ENCODE peak calls at places on chromosomes 3 and 15, in five cellular contexts. W is NT2/D1, R is H1, N is GM12878, J is HepG2. X is an unnamed sample.

GRCh38 chr3:112531358-112531781 is 30.4 kb downstream of the ATG3 start:
- DNase-seq in J (peak), N (no peak), R (no peak), W (no peak), X (no peak)

GRCh38 chr15:33084661-33085060 is 109.9 kb downstream of the FMN1 start:
- DNase-seq in J (no peak), W (no peak), R (no peak), N (no peak), X (no peak)

GRCh38 chr3:27533718-27534578 is 49.8 kb upstream of the SLC4A7 start:
- DNase-seq in R (peak), N (peak), J (peak), W (peak), X (peak)

GRCh38 chr3:182092662-182093262 is 381.0 kb downstream of the SOX2 start:
- DNase-seq in J (no peak), R (no peak), N (no peak), W (peak), X (no peak)

GRCh38 chr15:65217526-65218482 is 6.5 kb upstream of the CILP start:
- DNase-seq in W (no peak), J (no peak), R (no peak), N (no peak), X (no peak)

GRCh38 chr3:117017135-117017990 is 307.8 kb downstream of the TUSC7 start:
- DNase-seq in R (no peak), J (no peak), N (no peak), W (no peak), X (no peak)

GRCh38 chr15:63971427-63971805 is 74.9 kb downstream of the DAPK2 start:
- DNase-seq in R (no peak), J (no peak), N (no peak), W (no peak), X (no peak)

GRCh38 chr15:67946701-67947100 is 106.9 kb upstream of the RNU6-1 start:
- DNase-seq in N (peak), R (no peak), J (no peak), W (no peak), X (no peak)

GRCh38 chr15:88989578-88989977 is 76.4 kb upstream of the MFGE8 start:
- DNase-seq in W (no peak), J (no peak), R (no peak), N (no peak), X (no peak)

GRCh38 chr3:40521254-40521653 is 3.5 kb upstream of the ZNF621 start:
- DNase-seq in N (no peak), J (no peak), W (no peak), R (no peak), X (no peak)

GRCh38 chr3:144586382-144586781 is 614.8 kb downstream of the DIPK2A start:
- DNase-seq in R (no peak), J (peak), W (no peak), N (no peak), X (no peak)

GRCh38 chr3:113441051-113441770 is at the start of gene CFAP44:
- DNase-seq in J (peak), W (peak), R (peak), N (no peak), X (no peak)

GRCh38 chr3:46715507-46716175 is 2.0 kb downstream of the PRSS50 start:
- DNase-seq in R (no peak), J (no peak), N (no peak), W (no peak), X (no peak)

GRCh38 chr15:80160570-80161156 is 7.9 kb downstream of the FAH start:
- DNase-seq in J (peak), W (no peak), N (peak), R (no peak), X (no peak)

GRCh38 chr3:64398431-64398830 is 173.2 kb upstream of the PRICKLE2 start:
- DNase-seq in R (no peak), J (no peak), N (no peak), W (no peak), X (no peak)

GRCh38 chr3:113297281-113297680 is 85.9 kb downstream of the BOC start:
- DNase-seq in R (no peak), J (no peak), W (no peak), N (no peak), X (no peak)

DNA sequence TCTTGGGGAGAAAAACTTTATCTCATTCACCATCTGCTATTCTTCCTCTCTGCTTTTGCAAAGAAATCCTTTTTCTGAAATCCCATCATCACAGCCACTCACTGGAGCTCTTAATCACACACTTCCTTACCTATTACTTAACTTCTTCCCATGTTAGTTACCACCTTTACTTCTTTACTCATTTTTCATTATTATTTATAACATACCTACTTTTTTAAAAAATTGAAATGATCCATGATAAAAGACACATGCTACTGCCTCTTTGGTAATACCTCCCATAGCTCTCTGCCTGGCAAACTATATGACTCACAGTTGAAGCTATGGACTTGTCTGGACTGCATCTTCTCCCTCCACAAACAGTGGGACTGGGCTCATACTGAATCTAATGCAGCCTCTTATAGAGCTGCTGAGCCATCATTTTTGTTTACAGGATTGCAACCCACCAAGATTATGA is 150.3 kb downstream of the TNIK start:
- DNase-seq in J (no peak), W (no peak), N (no peak), R (no peak), X (no peak)
- TF ChIP-seq SUZ12 in J (no peak), W (no peak), N (no peak), R (no peak), X (no peak)

GRCh38 chr15:51846463-51847230 is 17.2 kb downstream of the TMOD3 start:
- DNase-seq in J (no peak), N (no peak), W (no peak), R (no peak), X (no peak)
- TF ChIP-seq SUZ12 in J (no peak), N (no peak), W (no peak), R (no peak), X (no peak)

GRCh38 chr3:49722896-49723295 is 855 bp downstream of the GMPPB start:
- DNase-seq in N (no peak), R (no peak), W (no peak), J (no peak), X (no peak)

GRCh38 chr3:49720383-49721164 is 1.1 kb upstream of the AMIGO3 start:
- DNase-seq in J (no peak), N (no peak), R (no peak), W (no peak), X (no peak)

GRCh38 chr3:49721165-49721860 is 1.8 kb upstream of the AMIGO3 start:
- DNase-seq in W (no peak), J (no peak), R (no peak), N (no peak), X (no peak)

GRCh38 chr3:49723301-49723630 is 485 bp downstream of the GMPPB start:
- DNase-seq in W (no peak), N (no peak), J (peak), R (no peak), X (no peak)

GRCh38 chr3:49721861-49722781 is 1.6 kb downstream of the GMPPB start:
- DNase-seq in R (no peak), J (no peak), N (no peak), W (no peak), X (no peak)
- TF ChIP-seq SUZ12 in R (no peak), J (no peak), N (no peak), W (no peak), X (no peak)

GRCh38 chr3:101292027-101292426 is 28.3 kb downstream of the IMPG2 start:
- DNase-seq in J (no peak), N (no peak), W (no peak), R (no peak), X (no peak)
- TF ChIP-seq SUZ12 in J (no peak), N (no peak), W (no peak), R (no peak), X (no peak)

DNA sequence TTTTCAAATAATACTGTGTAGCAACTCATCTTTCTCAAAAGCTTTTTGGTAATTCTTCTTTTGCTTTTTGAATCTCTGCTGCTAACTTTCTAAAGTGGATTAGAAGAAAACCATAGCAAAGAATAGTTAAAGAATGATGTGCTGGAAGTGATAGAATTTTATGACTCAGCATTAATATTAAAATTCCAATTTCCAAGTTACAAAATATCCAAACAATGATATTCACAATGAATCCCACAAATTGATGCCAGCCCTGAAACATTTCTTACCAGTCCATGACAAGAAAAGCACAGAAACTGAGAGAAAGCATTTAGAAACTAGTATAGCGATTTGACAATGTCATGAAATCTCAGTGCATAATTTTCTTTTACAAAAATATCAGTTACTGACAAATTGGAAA is 482.2 kb downstream of the RBMS3 start:
- DNase-seq in R (no peak), N (no peak), W (no peak), J (no peak), X (no peak)
- TF ChIP-seq SUZ12 in R (no peak), N (no peak), W (no peak), J (no peak), X (no peak)

GRCh38 chr3:44130249-44130648 is 111.4 kb upstream of the TOPAZ1 start:
- DNase-seq in W (no peak), J (no peak), R (no peak), N (no peak), X (no peak)

GRCh38 chr3:44120721-44121582 is 120.7 kb upstream of the TOPAZ1 start:
- DNase-seq in R (no peak), N (no peak), J (no peak), W (peak), X (no peak)

GRCh38 chr3:44125241-44125640 is 116.4 kb upstream of the TOPAZ1 start:
- DNase-seq in J (no peak), W (no peak), R (no peak), N (no peak), X (no peak)

GRCh38 chr3:44128057-44128775 is 113.5 kb upstream of the TOPAZ1 start:
- DNase-seq in N (no peak), R (no peak), W (peak), J (no peak), X (no peak)

GRCh38 chr3:44125882-44126281 is 115.8 kb upstream of the TOPAZ1 start:
- DNase-seq in R (no peak), N (no peak), J (no peak), W (no peak), X (no peak)
- TF ChIP-seq SUZ12 in R (no peak), N (no peak), J (no peak), W (no peak), X (no peak)

X was measured in HEK293T.